ENCODE peak calls at places on chromosome 1, in five cellular contexts. G is stimulated activated CD8-positive, alpha-beta memory T cell treated with anti-CD3 and anti-CD28 coated beads, Interleukin-4, amount 100 ng/mL, for 1 hour; Z is lower lobe of right lung; M is psoas muscle; H is NCI-H2107. P is an unnamed sample.
A peak's percentile ranks its signal among the peaks of the same experiment; 100 is the strongest.

GRCh38 chr1:46301406-46302090 is 1.9 kb downstream of the LRRC41 start:
- DNase-seq in G (no peak), Z (peak; percentile 67), M (peak; percentile 74), H (no peak), P (no peak)

GRCh38 chr1:43530483-43531452 is at the start of gene PTPRF:
- DNase-seq in G (no peak), Z (peak; percentile 79), M (no peak), H (peak; percentile 20), P (peak; percentile 23)

GRCh38 chr1:230869499-230869898 is 1.2 kb upstream of the C1orf198 start:
- DNase-seq in G (no peak), Z (no peak), M (no peak), H (no peak), P (no peak)

GRCh38 chr1:5522605-5523145 is 469.6 kb downstream of the NPHP4 start:
- DNase-seq in G (no peak), Z (no peak), M (no peak), H (no peak), P (no peak)

GRCh38 chr1:154404984-154405761 is at the start of gene IL6R:
- DNase-seq in G (no peak), Z (peak; percentile 96), M (peak; percentile 98), H (peak; percentile 18), P (peak; percentile 16)

GRCh38 chr1:40783001-40783905 is at the start of gene KCNQ4:
- DNase-seq in G (no peak), Z (peak; percentile 69), M (peak; percentile 86), H (no peak), P (no peak)

GRCh38 chr1:36871146-36871971 is 163.0 kb downstream of the GRIK3 start:
- DNase-seq in G (no peak), Z (peak; percentile 22), M (no peak), H (no peak), P (no peak)

GRCh38 chr1:3003941-3004270 is 17.4 kb upstream of the ACTRT2 start:
- DNase-seq in G (no peak), Z (no peak), M (peak; percentile 31), H (no peak), P (no peak)

GRCh38 chr1:224081604-224082003 is 32.3 kb upstream of the FBXO28 start:
- DNase-seq in G (no peak), Z (no peak), M (no peak), H (no peak), P (no peak)

GRCh38 chr1:27571439-27572018 is 32.4 kb downstream of the AHDC1 start:
- DNase-seq in G (no peak), Z (no peak), M (no peak), H (peak; percentile 30), P (no peak)

GRCh38 chr1:235014756-235015155 is 113.9 kb downstream of the TOMM20 start:
- DNase-seq in G (no peak), Z (no peak), M (no peak), H (no peak), P (no peak)

GRCh38 chr1:94617139-94617805 is 75.7 kb upstream of the F3 start:
- DNase-seq in G (no peak), Z (no peak), M (no peak), H (no peak), P (no peak)

GRCh38 chr1:207987164-207987563 is 76.2 kb upstream of the CD34 start:
- DNase-seq in G (no peak), Z (no peak), M (no peak), H (no peak), P (no peak)

GRCh38 chr1:21933397-21934248 is 3.5 kb downstream of the HSPG2 start:
- DNase-seq in G (no peak), Z (peak; percentile 84), M (peak; percentile 83), H (peak; percentile 60), P (no peak)

GRCh38 chr1:43536196-43536863 is 5.6 kb downstream of the PTPRF start:
- DNase-seq in G (no peak), Z (no peak), M (no peak), H (no peak), P (no peak)

GRCh38 chr1:170731566-170732261 is 67.8 kb downstream of the PRRX1 start:
- DNase-seq in G (no peak), Z (no peak), M (no peak), H (no peak), P (no peak)

GRCh38 chr1:218336353-218336752 is 8.8 kb upstream of the TGFB2 start:
- DNase-seq in G (no peak), Z (no peak), M (no peak), H (no peak), P (no peak)

GRCh38 chr1:202584707-202585590 is 125.3 kb downstream of the SYT2 start:
- DNase-seq in G (no peak), Z (no peak), M (no peak), H (no peak), P (no peak)

GRCh38 chr1:66278260-66279046 is 255.5 kb upstream of the SGIP1 start:
- DNase-seq in G (no peak), Z (no peak), M (no peak), H (no peak), P (peak; percentile 77)